ENCODE peak calls at places on chromosomes 7 and 10, in four cellular contexts. M is activated T-cell treated with anti-CD3 and anti-CD28 coated beads, Interleukin-2, amount 50 U/mL, for 4 hours; L is WTC11; U is Panc1. B is an unnamed sample.

GRCh38 chr7:112361154-112361553 is 89.1 kb upstream of the IFRD1 start:
- ATAC-seq in M (no peak), U (peak; percentile 45), L (no peak), B (no peak)

GRCh38 chr7:28298870-28299484 is 113.3 kb upstream of the CREB5 start:
- ATAC-seq in M (no peak), U (peak; percentile 94), L (peak; percentile 94), B (no peak)

GRCh38 chr7:101900103-101900502 is 82.7 kb downstream of the CUX1 start:
- ATAC-seq in M (no peak), L (no peak), U (no peak), B (no peak)

GRCh38 chr7:158167373-158167772 is 420.2 kb downstream of the PTPRN2 start:
- ATAC-seq in U (no peak), L (no peak), M (no peak), B (no peak)

GRCh38 chr10:2985729-2986232 is 81.6 kb upstream of the PFKP start:
- ATAC-seq in L (peak; percentile 66), M (no peak), U (peak; percentile 65), B (no peak)

GRCh38 chr7:21354284-21354683 is 73.6 kb upstream of the SP4 start:
- ATAC-seq in M (no peak), L (no peak), U (no peak), B (no peak)

GRCh38 chr7:158432369-158433270 is 155.0 kb downstream of the PTPRN2 start:
- ATAC-seq in L (no peak), U (peak; percentile 65), M (no peak), B (peak; percentile 9)

GRCh38 chr7:103134866-103135554 is 13.9 kb downstream of the NAPEPLD start:
- ATAC-seq in L (no peak), M (no peak), U (no peak), B (no peak)

GRCh38 chr7:22698762-22699161 is 28.2 kb upstream of the IL6 start:
- ATAC-seq in U (no peak), L (no peak), M (peak; percentile 43), B (peak; percentile 78)

GRCh38 chr7:28956608-28957063 is 1.5 kb downstream of the TRIL start:
- ATAC-seq in U (peak; percentile 53), L (peak; percentile 44), M (peak; percentile 16), B (no peak)

B was measured in activated T-helper 17 cell treated with anti-CD3 and anti-CD28 coated beads, Interleukin-2, amount 50 U/mL, for 72 hours.